ENCODE peak calls at places on chromosome 1, in four cellular contexts. B is WTC11, J is K562, F is GM12878. V is an unnamed sample.

GRCh38 chr1:41955461-41956159 is 36.9 kb upstream of the HIVEP3 start:
- DNase-seq in J (no peak), B (no peak), F (peak; percentile 87), V (no peak)

GRCh38 chr1:46159516-46159915 is 15.4 kb upstream of the TSPAN1 start:
- DNase-seq in F (no peak), B (no peak), J (peak; percentile 36), V (no peak)

GRCh38 chr1:193545171-193545570 is 358.8 kb upstream of the B3GALT2 start:
- DNase-seq in F (no peak), J (no peak), B (no peak), V (no peak)

GRCh38 chr1:95451054-95451453 is 217.0 kb downstream of the RWDD3 start:
- DNase-seq in J (peak; percentile 10), B (no peak), F (no peak), V (peak; percentile 32)

GRCh38 chr1:168913711-168914463 is 184.9 kb upstream of the DPT start:
- DNase-seq in B (no peak), F (no peak), J (no peak), V (no peak)

GRCh38 chr1:53593758-53594380 is 134.7 kb downstream of the DMRTB1 start:
- DNase-seq in J (peak; percentile 62), B (peak; percentile 89), F (no peak), V (peak; percentile 27)

GRCh38 chr1:85330711-85331290 is 54.4 kb upstream of the BCL10 start:
- DNase-seq in B (no peak), F (no peak), J (no peak), V (no peak)

GRCh38 chr1:186806477-186806876 is 22.3 kb upstream of the PLA2G4A start:
- DNase-seq in J (no peak), F (no peak), B (peak; percentile 33), V (peak; percentile 5)

GRCh38 chr1:108691886-108692723 is at the start of gene PRPF38B:
- DNase-seq in J (peak; percentile 98), F (peak; percentile 66), B (peak; percentile 93), V (peak; percentile 87)

GRCh38 chr1:8477199-8477982 is 159.5 kb downstream of the SLC45A1 start:
- DNase-seq in B (no peak), F (peak; percentile 93), J (no peak), V (no peak)

GRCh38 chr1:155126494-155127104 is 1.1 kb upstream of the EFNA1 start:
- DNase-seq in B (peak; percentile 66), J (peak; percentile 41), F (no peak), V (peak; percentile 88)

DNA sequence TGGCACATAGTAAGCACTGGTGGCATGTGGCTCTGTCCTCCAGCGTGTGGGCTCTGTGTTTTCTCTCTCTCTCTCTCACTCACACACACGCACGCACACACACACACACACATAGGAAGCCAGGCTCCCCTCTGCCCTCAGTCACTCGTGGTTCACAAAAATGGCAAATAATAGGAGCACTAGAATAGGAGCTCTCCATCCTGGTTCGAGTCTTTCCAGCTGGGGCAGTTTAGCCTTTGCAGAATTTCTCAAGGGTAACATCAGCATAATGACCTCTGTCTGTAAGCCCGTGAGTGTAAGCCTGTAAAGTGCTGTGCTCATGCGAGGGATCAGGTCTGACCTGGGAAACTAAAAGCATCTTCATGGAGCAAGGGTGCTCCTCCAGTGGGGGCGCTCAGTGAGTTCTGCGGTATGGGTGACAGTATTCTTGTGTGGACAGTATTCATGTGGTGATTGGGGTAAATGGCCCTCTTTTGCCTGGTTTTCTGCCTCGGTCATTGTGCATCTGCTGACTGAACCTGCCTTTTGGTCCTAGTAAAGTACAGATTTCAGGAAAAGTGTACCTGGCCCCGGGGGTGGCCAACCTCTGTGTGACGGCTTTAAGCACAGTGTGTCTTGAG is 839 bp upstream of the ZC3H12A start:
- DNase-seq in F (no peak), B (no peak), J (peak; percentile 75), V (no peak)
- TF ChIP-seq CBFB in F (no peak), B (no peak), J (no peak), V (no peak)

DNA sequence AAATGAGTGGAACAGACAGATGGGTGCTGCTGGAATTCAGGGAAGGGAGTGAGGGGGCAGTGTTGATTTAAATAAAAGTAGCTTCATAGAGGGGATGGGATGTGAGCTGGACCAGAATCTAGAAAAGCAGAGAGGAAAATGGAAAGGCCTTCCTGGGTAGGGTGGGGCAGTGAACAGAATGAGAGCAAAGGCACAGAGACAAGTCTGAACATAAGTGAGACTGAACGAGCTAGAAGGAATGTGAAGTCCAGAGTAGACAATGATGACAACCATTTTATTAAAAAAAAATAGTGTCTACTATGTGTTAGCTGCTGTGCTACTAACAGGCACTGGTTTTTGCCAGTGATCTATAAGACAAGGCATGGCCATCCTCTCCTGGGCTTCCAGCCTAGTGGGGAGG is 36.0 kb downstream of the ELK4 start:
- DNase-seq in B (no peak), J (no peak), F (no peak), V (no peak)
- TF ChIP-seq CBFB in B (no peak), J (no peak), F (no peak), V (no peak)

GRCh38 chr1:228075801-228076271 is 6.7 kb upstream of the ARF1 start:
- DNase-seq in F (no peak), B (no peak), J (no peak), V (no peak)

GRCh38 chr1:228074954-228075730 is 7.4 kb upstream of the ARF1 start:
- DNase-seq in F (no peak), J (no peak), B (no peak), V (no peak)

GRCh38 chr1:228072658-228073043 is 9.9 kb upstream of the ARF1 start:
- DNase-seq in J (no peak), F (no peak), B (no peak), V (no peak)

GRCh38 chr1:228073061-228073869 is 9.2 kb upstream of the ARF1 start:
- DNase-seq in B (no peak), J (no peak), F (no peak), V (no peak)

GRCh38 chr1:228073870-228074545 is 8.5 kb upstream of the ARF1 start:
- DNase-seq in B (peak; percentile 67), J (peak; percentile 62), F (no peak), V (no peak)
- TF ChIP-seq CBFB in B (no peak), J (no peak), F (no peak), V (no peak)

GRCh38 chr1:7233646-7234470 is 448.6 kb downstream of the CAMTA1 start:
- DNase-seq in F (no peak), B (no peak), J (no peak), V (no peak)
- TF ChIP-seq CBFB in F (no peak), B (no peak), J (no peak), V (no peak)

GRCh38 chr1:87329756-87330200 is 1.1 kb downstream of the LMO4 start:
- DNase-seq in B (no peak), F (no peak), J (no peak), V (no peak)

GRCh38 chr1:87330201-87330953 is 1.7 kb downstream of the LMO4 start:
- DNase-seq in F (no peak), B (peak; percentile 32), J (peak; percentile 56), V (no peak)

GRCh38 chr1:87327362-87328120 is 1.1 kb upstream of the LMO4 start:
- DNase-seq in J (no peak), B (no peak), F (no peak), V (no peak)

GRCh38 chr1:87329051-87329755 is 523 bp downstream of the LMO4 start:
- DNase-seq in F (no peak), B (peak; percentile 60), J (peak; percentile 60), V (peak; percentile 54)

GRCh38 chr1:87328121-87329050 is at the start of gene LMO4:
- DNase-seq in B (peak; percentile 95), F (peak; percentile 81), J (peak; percentile 96), V (peak; percentile 93)
- TF ChIP-seq CBFB in B (peak; percentile 45), F (no peak), J (no peak), V (peak; percentile 39)

GRCh38 chr1:231935856-231936255 is 309.3 kb downstream of the DISC1 start:
- DNase-seq in B (no peak), J (no peak), F (no peak), V (no peak)
- TF ChIP-seq CBFB in B (no peak), J (no peak), F (no peak), V (no peak)

DNA sequence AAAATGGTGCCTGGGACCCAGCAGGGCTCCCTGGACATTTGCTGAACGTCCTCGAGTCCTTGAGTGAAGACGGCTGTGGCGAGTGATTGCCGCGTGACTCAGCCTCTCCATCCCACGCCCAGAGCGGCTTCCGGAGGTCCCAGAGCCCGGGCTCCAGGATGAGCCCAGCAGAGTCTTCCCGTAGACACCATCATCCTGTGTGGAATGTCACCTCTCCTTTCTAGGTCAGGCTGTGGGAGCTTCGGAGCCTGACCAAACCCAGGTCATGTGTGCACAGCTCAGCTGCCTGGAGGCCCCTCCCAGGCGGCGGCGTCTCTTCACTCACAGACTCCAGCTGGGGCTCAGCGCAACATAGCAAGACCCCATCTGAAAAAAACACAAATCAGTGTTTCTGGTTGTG is 38.2 kb downstream of the PRKCZ start:
- DNase-seq in B (no peak), J (peak; percentile 38), F (no peak), V (no peak)
- TF ChIP-seq CBFB in B (no peak), J (no peak), F (no peak), V (no peak)

DNA sequence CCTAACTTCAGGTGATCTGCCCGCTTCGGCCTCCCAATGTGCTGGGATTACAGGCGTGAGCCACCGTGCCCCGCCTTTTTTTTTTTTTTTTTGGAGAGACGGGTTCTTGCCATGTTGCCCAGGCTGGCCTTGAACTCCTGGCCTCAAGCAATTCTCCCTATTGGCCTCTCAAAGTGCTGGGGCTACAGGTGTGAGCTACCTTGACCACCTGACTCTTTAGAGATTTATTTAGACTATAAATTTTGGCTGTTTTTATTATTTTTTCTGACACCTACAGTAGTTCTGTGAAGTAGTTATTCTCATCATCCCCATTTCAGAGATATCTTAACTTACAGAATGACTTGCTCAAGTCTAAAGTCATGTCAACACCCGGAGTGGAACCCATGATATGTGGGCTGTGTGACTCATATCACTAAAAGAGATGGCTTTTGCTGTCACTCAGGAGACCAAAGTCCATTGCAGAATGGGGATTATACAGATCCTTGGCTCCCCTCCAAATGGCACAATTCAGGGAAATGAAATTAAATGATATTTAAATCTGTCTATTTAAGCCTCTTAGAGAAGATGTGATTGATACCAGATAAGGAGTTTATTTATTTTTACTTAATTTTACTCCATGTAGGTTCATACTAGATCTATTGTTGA is 93.2 kb downstream of the CTH start:
- DNase-seq in B (no peak), F (peak; percentile 56), J (peak; percentile 77), V (peak; percentile 71)
- TF ChIP-seq CBFB in B (no peak), F (peak; percentile 68), J (no peak), V (no peak)

GRCh38 chr1:112704908-112705627 is 1.9 kb downstream of the RHOC start:
- DNase-seq in F (peak; percentile 83), B (peak; percentile 89), J (peak; percentile 99), V (peak; percentile 84)

GRCh38 chr1:112706505-112707216 is at the start of gene RHOC:
- DNase-seq in B (peak; percentile 62), F (no peak), J (peak; percentile 87), V (no peak)

GRCh38 chr1:112708489-112708888 is 1.6 kb upstream of the RHOC start:
- DNase-seq in B (no peak), J (no peak), F (no peak), V (no peak)

GRCh38 chr1:112708002-112708448 is 1.1 kb upstream of the RHOC start:
- DNase-seq in F (no peak), B (no peak), J (no peak), V (no peak)

GRCh38 chr1:112707217-112708001 is 482 bp upstream of the RHOC start:
- DNase-seq in B (peak; percentile 90), F (no peak), J (peak; percentile 94), V (peak; percentile 83)
- TF ChIP-seq CBFB in B (no peak), F (no peak), J (no peak), V (no peak)

V was measured in HepG2.